ENCODE peak calls at places on chromosomes 2 and 18, in eight cellular contexts. T, Q, Z, W, H, X, C and M are unnamed samples. For H3K4me1, the result is how much of the 10 kb centered on the place peaks cover.

GRCh38 chr18:29892960-29893558 is 1149.5 kb downstream of the DSC3 start:
- DNase-seq in H (no peak), X (no peak), W (no peak), C (peak), T (no peak), Q (no peak), Z (no peak), M (no peak)

GRCh38 chr2:95017836-95018235 is 7.7 kb upstream of the MAL start:
- DNase-seq in W (no peak), H (no peak), T (no peak), Z (no peak), C (no peak), X (no peak), Q (no peak), M (no peak)

GRCh38 chr2:157296958-157297357 is 28.7 kb downstream of the ERMN start:
- DNase-seq in C (no peak), T (no peak), Z (no peak), W (no peak), H (no peak), Q (no peak), X (no peak), M (no peak)

GRCh38 chr2:142892715-142893114 is 15.3 kb downstream of the KYNU start:
- DNase-seq in H (no peak), W (no peak), T (no peak), C (no peak), Q (no peak), X (no peak), Z (no peak), M (no peak)

GRCh38 chr18:1604751-1605150 is 700.1 kb downstream of the ADCYAP1 start:
- DNase-seq in Q (no peak), H (no peak), Z (no peak), C (no peak), W (no peak), X (no peak), T (no peak), M (no peak)

GRCh38 chr2:43045866-43046265 is 180.5 kb downstream of the ZFP36L2 start:
- DNase-seq in T (no peak), Q (no peak), Z (no peak), X (no peak), W (no peak), H (no peak), C (no peak), M (no peak)

GRCh38 chr2:16639431-16639830 is 26.2 kb downstream of the CYRIA start:
- DNase-seq in T (no peak), X (no peak), H (no peak), C (no peak), W (no peak), Z (no peak), Q (no peak), M (no peak)

GRCh38 chr18:8507361-8507760 is 101.9 kb upstream of the RAB12 start:
- DNase-seq in Q (no peak), H (no peak), X (no peak), Z (no peak), W (no peak), C (peak), T (no peak), M (no peak)

GRCh38 chr2:133171396-133172004 is 396.8 kb downstream of the NCKAP5 start:
- DNase-seq in Z (peak), X (no peak), C (peak), W (peak), H (peak), T (peak), Q (peak), M (no peak)

GRCh38 chr2:44358498-44358897 is 2.8 kb downstream of the PREPL start:
- DNase-seq in W (peak), Z (peak), Q (no peak), H (no peak), C (no peak), X (no peak), T (peak), M (no peak)

GRCh38 chr2:196239622-196240587 is 68.5 kb upstream of the STK17B start:
- DNase-seq in Q (no peak), T (peak), Z (peak), H (no peak), X (peak), W (peak), C (no peak), M (no peak)

GRCh38 chr18:51135361-51135760 is 62.1 kb downstream of the MEX3C start:
- DNase-seq in Z (no peak), T (no peak), W (peak), X (no peak), H (peak), C (no peak), Q (no peak), M (no peak)

GRCh38 chr2:221096651-221097567 is 475.2 kb downstream of the EPHA4 start:
- DNase-seq in W (peak), Q (no peak), Z (no peak), C (no peak), H (no peak), T (no peak), X (no peak), M (no peak)

GRCh38 chr18:63319383-63320040 is at the start of gene BCL2:
- DNase-seq in X (no peak), H (no peak), Q (peak), T (peak), C (no peak), W (peak), Z (no peak), M (peak)

GRCh38 chr2:240819404-240820013 is 510 bp downstream of the KIF1A start:
- DNase-seq in H (no peak), Q (no peak), Z (peak), T (no peak), C (peak), X (no peak), W (no peak), M (peak)

GRCh38 chr2:31675485-31675901 is 94.8 kb upstream of the SRD5A2 start:
- DNase-seq in X (no peak), W (no peak), H (no peak), Z (no peak), T (peak), Q (no peak), C (no peak), M (peak)

GRCh38 chr2:224086226-224086911 is 47.3 kb upstream of the SERPINE2 start:
- DNase-seq in W (peak), H (peak), X (no peak), C (no peak), Z (no peak), Q (peak), T (no peak), M (no peak)

DNA sequence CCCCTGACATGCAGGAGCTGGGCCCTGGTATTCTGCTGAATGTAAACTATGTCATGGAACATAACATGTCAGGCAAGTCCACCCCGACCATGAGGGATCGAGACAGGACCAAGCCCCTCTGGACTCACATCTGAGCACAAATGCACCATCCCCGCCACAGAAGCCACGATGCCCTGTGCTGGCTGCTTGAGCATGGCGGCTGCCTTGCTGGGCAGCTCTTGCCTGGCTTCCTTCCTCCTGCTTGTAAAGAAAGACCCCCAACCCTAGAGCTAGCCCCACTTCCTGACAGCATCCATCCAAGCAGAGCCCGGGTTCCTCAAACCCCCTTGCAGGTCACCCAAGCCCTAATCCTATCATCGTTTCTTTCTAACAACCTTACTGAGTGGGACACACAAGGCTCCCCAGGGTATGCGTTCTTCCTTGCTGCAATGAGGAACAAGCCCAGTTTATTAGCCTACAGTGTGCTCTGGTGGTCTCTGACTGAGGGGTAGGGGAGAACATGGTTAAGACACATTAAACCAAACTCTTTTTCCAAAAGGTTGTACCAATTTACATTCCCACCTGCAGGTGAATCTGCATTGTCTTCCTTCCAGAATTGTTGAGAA is 26.6 kb downstream of the PTPN18 start:
- DNase-seq in Z (no peak), X (no peak), T (no peak), W (no peak), H (no peak), C (no peak), Q (no peak), M (no peak)
- H3K4me1 ChIP-seq in Z (under half), X (half or more), T (under half), W (under half), H (under half), C (under half), Q (under half), M (under half)

GRCh38 chr2:63849381-63850203 is 7.9 kb downstream of the UGP2 start:
- DNase-seq in C (no peak), Q (no peak), H (no peak), W (no peak), T (no peak), Z (no peak), X (no peak), M (no peak)

GRCh38 chr2:63851912-63852311 is 10.2 kb downstream of the UGP2 start:
- DNase-seq in H (no peak), X (no peak), Q (no peak), W (no peak), T (no peak), Z (no peak), C (no peak), M (no peak)

GRCh38 chr2:63853527-63854310 is 12.0 kb downstream of the UGP2 start:
- DNase-seq in X (no peak), W (no peak), T (peak), Q (no peak), C (no peak), H (no peak), Z (no peak), M (no peak)

GRCh38 chr2:63850204-63850571 is 8.5 kb downstream of the UGP2 start:
- DNase-seq in T (no peak), H (no peak), W (no peak), Z (no peak), X (no peak), C (no peak), Q (no peak), M (no peak)

GRCh38 chr2:63850650-63851049 is 9.0 kb downstream of the UGP2 start:
- DNase-seq in C (no peak), Z (no peak), Q (no peak), T (no peak), W (no peak), X (no peak), H (no peak), M (no peak)
- H3K4me1 ChIP-seq in C (under half), Z (under half), Q (under half), T (under half), W (under half), X (under half), H (under half), M (under half)

GRCh38 chr18:12371590-12371989 is 5.4 kb downstream of the AFG3L2 start:
- DNase-seq in W (no peak), Q (no peak), Z (no peak), H (no peak), X (no peak), C (no peak), T (no peak), M (no peak)
- H3K4me1 ChIP-seq in W (under half), Q (under half), Z (half or more), H (under half), X (under half), C (under half), T (under half), M (under half)

GRCh38 chr2:168467729-168468128 is 11.7 kb downstream of the CERS6 start:
- DNase-seq in X (no peak), H (no peak), Z (no peak), T (no peak), W (no peak), C (no peak), Q (no peak), M (no peak)
- H3K4me1 ChIP-seq in X (under half), H (under half), Z (under half), T (under half), W (under half), C (under half), Q (under half), M (under half)

GRCh38 chr2:118524911-118525310 is 322.5 kb downstream of the EN1 start:
- DNase-seq in T (no peak), H (no peak), X (no peak), W (no peak), Z (no peak), C (no peak), Q (no peak), M (no peak)
- H3K4me1 ChIP-seq in T (under half), H (under half), X (under half), W (under half), Z (under half), C (under half), Q (under half), M (under half)

DNA sequence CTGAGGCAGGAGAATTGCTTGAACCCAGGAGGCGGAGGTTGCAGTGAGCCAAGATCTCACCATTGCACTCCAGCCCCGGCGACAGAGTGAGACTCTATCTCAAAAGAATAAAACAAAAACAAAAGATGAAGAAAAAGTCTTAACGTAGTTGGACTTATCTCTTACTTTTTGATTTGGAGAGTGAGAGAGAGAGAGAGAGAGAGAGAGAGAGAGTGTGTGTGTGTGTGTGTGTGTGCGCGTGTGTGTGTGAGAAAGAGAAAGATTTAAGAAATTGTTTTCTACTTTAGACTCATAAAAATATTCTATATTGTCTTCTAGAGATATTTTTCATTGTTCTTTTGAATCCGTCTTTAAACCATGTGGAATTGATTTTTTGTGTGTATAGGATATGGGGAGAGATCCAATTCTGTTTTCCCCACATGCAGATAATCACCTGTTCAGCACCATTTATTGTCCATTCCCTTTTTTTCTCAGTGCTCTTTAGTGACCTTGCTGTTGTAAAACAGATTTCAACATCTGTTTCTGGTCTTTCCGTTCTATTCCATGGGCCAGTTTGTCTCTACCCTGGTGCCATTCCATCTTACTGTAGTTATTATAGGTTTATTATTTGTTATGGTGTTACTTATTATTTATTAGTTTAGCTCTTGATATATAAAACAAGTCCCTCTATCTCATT is 53.5 kb downstream of the KCMF1 start:
- DNase-seq in X (no peak), Z (no peak), W (no peak), H (no peak), Q (no peak), T (no peak), C (no peak), M (no peak)
- H3K4me1 ChIP-seq in X (under half), Z (under half), W (under half), H (under half), Q (under half), T (under half), C (under half), M (under half)

GRCh38 chr18:58776084-58776483 is 88.6 kb upstream of the ZNF532 start:
- DNase-seq in X (no peak), T (no peak), Z (no peak), W (no peak), H (no peak), C (no peak), Q (no peak), M (no peak)
- H3K4me1 ChIP-seq in X (under half), T (under half), Z (under half), W (under half), H (under half), C (under half), Q (under half), M (under half)

GRCh38 chr2:134275058-134275862 is 21.4 kb downstream of the MGAT5 start:
- DNase-seq in Q (no peak), C (no peak), H (no peak), T (no peak), Z (no peak), W (no peak), X (peak), M (no peak)

GRCh38 chr2:134273240-134273983 is 19.5 kb downstream of the MGAT5 start:
- DNase-seq in X (no peak), T (no peak), Z (no peak), Q (no peak), H (no peak), C (no peak), W (no peak), M (no peak)

GRCh38 chr2:134271758-134272157 is 17.9 kb downstream of the MGAT5 start:
- DNase-seq in C (no peak), W (no peak), Z (no peak), Q (no peak), T (no peak), X (no peak), H (no peak), M (no peak)

GRCh38 chr2:134269986-134270735 is 16.3 kb downstream of the MGAT5 start:
- DNase-seq in C (no peak), Z (no peak), H (no peak), W (no peak), T (no peak), X (no peak), Q (no peak), M (no peak)

DNA sequence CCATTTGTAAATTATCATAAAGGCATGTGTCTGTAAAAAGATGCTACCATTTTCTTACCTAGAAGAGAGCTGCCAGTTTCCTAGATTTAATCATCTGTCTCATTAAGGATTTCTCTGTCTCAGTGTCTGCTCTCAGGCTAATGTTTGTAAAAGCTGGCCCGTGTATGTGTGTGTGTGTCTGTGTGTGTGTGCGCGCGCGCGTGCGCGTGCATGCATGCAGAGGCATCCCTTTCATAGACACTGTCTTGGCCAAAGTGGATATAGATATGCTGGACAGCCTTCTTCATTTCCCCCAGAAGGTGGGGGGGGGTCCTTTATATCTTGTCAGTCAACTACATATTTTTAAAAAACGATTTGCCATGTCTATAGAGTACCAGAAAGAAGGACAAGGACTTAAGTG is 19.0 kb downstream of the MGAT5 start:
- DNase-seq in Q (no peak), T (no peak), X (no peak), W (no peak), Z (no peak), C (no peak), H (no peak), M (peak)
- H3K4me1 ChIP-seq in Q (under half), T (under half), X (under half), W (under half), Z (under half), C (under half), H (under half), M (under half)

GRCh38 chr2:85772019-85772745 is 18.4 kb downstream of the ATOH8 start:
- DNase-seq in X (peak), Q (peak), T (peak), H (peak), W (peak), C (peak), Z (peak), M (peak)
- H3K4me1 ChIP-seq in X (half or more), Q (half or more), T (under half), H (half or more), W (under half), C (half or more), Z (half or more), M (half or more)

GRCh38 chr2:65381607-65382032 is 50.8 kb downstream of the SPRED2 start:
- DNase-seq in Z (no peak), W (no peak), H (no peak), C (no peak), Q (no peak), T (no peak), X (no peak), M (no peak)

GRCh38 chr2:65382776-65383357 is 49.5 kb downstream of the SPRED2 start:
- DNase-seq in H (no peak), X (peak), T (peak), Q (peak), Z (peak), C (peak), W (peak), M (peak)

GRCh38 chr2:65383571-65384488 is 48.6 kb downstream of the SPRED2 start:
- DNase-seq in W (no peak), T (peak), X (no peak), H (no peak), Q (no peak), Z (peak), C (no peak), M (no peak)

GRCh38 chr2:65380243-65380642 is 52.2 kb downstream of the SPRED2 start:
- DNase-seq in Z (no peak), X (no peak), T (no peak), C (no peak), Q (no peak), H (no peak), W (no peak), M (no peak)

DNA sequence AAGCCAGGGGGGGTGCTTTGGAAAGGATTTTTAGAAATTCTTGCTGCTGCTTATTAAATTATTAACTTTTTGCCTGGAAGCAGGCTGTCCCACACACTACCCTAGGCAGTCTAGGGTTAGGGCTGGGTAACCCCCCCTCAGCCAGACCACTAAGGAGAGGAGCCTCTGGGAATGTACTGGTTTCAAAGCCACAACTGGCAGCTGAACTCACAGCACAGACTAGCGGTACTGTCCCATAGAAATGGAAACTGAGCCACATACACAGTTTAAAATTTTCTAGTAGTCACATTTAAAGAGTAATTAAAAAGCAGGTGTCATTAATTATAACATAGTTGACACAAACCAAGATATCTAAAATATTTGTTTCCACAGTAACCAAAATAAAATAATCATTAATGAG is 50.1 kb downstream of the SPRED2 start:
- DNase-seq in W (no peak), H (no peak), C (no peak), Q (no peak), T (no peak), X (no peak), Z (no peak), M (no peak)
- H3K4me1 ChIP-seq in W (half or more), H (half or more), C (under half), Q (half or more), T (under half), X (under half), Z (under half), M (under half)